ENCODE peak calls at places on chromosome 4, in four cellular contexts. One of them, this sample, is unnamed.
A peak's percentile ranks its signal among the peaks of the same experiment; 100 is the strongest.

GRCh38 chr4:89708903-89709361 is 128.0 kb downstream of the SNCA start:
- DNase-seq in psoas muscle: no peak
- DNase-seq in mesothelial cell of epicardium: no peak
- DNase-seq in thoracic aorta: no peak
- DNase-seq in this sample: no peak

GRCh38 chr4:108651068-108651794 is 832 bp downstream of the OSTC start:
- DNase-seq in psoas muscle: no peak
- DNase-seq in mesothelial cell of epicardium: no peak
- DNase-seq in thoracic aorta: no peak
- DNase-seq in this sample: peak; percentile 35

GRCh38 chr4:11072999-11073398 is 355.7 kb downstream of the HS3ST1 start:
- DNase-seq in psoas muscle: no peak
- DNase-seq in mesothelial cell of epicardium: no peak
- DNase-seq in thoracic aorta: no peak
- DNase-seq in this sample: no peak

GRCh38 chr4:157043131-157043530 is 32.8 kb upstream of the GLRB start:
- DNase-seq in psoas muscle: no peak
- DNase-seq in mesothelial cell of epicardium: no peak
- DNase-seq in thoracic aorta: no peak
- DNase-seq in this sample: peak; percentile 19

GRCh38 chr4:118193421-118193820 is 159.1 kb downstream of the NDST3 start:
- DNase-seq in psoas muscle: no peak
- DNase-seq in mesothelial cell of epicardium: no peak
- DNase-seq in thoracic aorta: no peak
- DNase-seq in this sample: no peak

GRCh38 chr4:159227378-159227777 is 124.5 kb downstream of the RAPGEF2 start:
- DNase-seq in psoas muscle: no peak
- DNase-seq in mesothelial cell of epicardium: no peak
- DNase-seq in thoracic aorta: no peak
- DNase-seq in this sample: no peak

GRCh38 chr4:142550955-142551354 is 295.1 kb downstream of the INPP4B start:
- DNase-seq in psoas muscle: no peak
- DNase-seq in mesothelial cell of epicardium: no peak
- DNase-seq in thoracic aorta: no peak
- DNase-seq in this sample: no peak

GRCh38 chr4:54423066-54423465 is 194.0 kb downstream of the PDGFRA start:
- DNase-seq in psoas muscle: no peak
- DNase-seq in mesothelial cell of epicardium: no peak
- DNase-seq in thoracic aorta: no peak
- DNase-seq in this sample: peak; percentile 28

GRCh38 chr4:5024673-5025072 is 5.4 kb upstream of the CYTL1 start:
- DNase-seq in psoas muscle: no peak
- DNase-seq in mesothelial cell of epicardium: no peak
- DNase-seq in thoracic aorta: no peak
- DNase-seq in this sample: no peak

GRCh38 chr4:110663738-110664444 is 41.0 kb upstream of the PITX2 start:
- DNase-seq in psoas muscle: no peak
- DNase-seq in mesothelial cell of epicardium: no peak
- DNase-seq in thoracic aorta: no peak
- DNase-seq in this sample: peak; percentile 11

GRCh38 chr4:48127882-48128394 is 6.1 kb downstream of the TXK start:
- DNase-seq in psoas muscle: peak; percentile 55
- DNase-seq in mesothelial cell of epicardium: no peak
- DNase-seq in thoracic aorta: peak; percentile 5
- DNase-seq in this sample: peak; percentile 81